ENCODE peak calls at places on chromosomes 5 and 9, in four cellular contexts. J is A549, W is HepG2, Z is K562. Q is an unnamed sample.

GRCh38 chr9:129952337-129952736 is 90.7 kb downstream of the FNBP1 start:
- DNase-seq in Z (no peak), J (no peak), W (no peak), Q (no peak)

GRCh38 chr9:133955821-133956411 is 36.2 kb downstream of the VAV2 start:
- DNase-seq in J (no peak), Z (no peak), W (no peak), Q (no peak)

GRCh38 chr5:173653822-173654523 is 37.5 kb upstream of the BOD1 start:
- DNase-seq in J (no peak), W (no peak), Z (no peak), Q (no peak)

GRCh38 chr5:150161242-150162141 is 5.1 kb upstream of the CDX1 start:
- DNase-seq in J (peak; percentile 82), W (peak; percentile 69), Z (peak; percentile 87), Q (peak; percentile 87)

GRCh38 chr5:3535414-3536211 is 60.0 kb upstream of the IRX1 start:
- DNase-seq in W (no peak), J (no peak), Z (peak; percentile 79), Q (no peak)

GRCh38 chr5:178206166-178207101 is 2.1 kb downstream of the HNRNPAB start:
- DNase-seq in Z (no peak), W (no peak), J (no peak), Q (no peak)

GRCh38 chr5:54217826-54218503 is 92.4 kb downstream of the ARL15 start:
- DNase-seq in J (peak; percentile 77), Z (peak; percentile 14), W (peak; percentile 37), Q (peak; percentile 27)

GRCh38 chr5:133289686-133290367 is 238.0 kb downstream of the HSPA4 start:
- DNase-seq in J (no peak), W (no peak), Z (no peak), Q (no peak)

GRCh38 chr5:163727028-163727427 is 221.6 kb downstream of the MAT2B start:
- DNase-seq in W (no peak), J (no peak), Z (no peak), Q (no peak)

GRCh38 chr5:147093138-147093537 is 141.7 kb upstream of the STK32A start:
- DNase-seq in W (no peak), Z (no peak), J (no peak), Q (no peak)

GRCh38 chr9:107732781-107733529 is 243.4 kb upstream of the KLF4 start:
- DNase-seq in Z (no peak), J (no peak), W (no peak), Q (peak; percentile 49)

GRCh38 chr9:80177949-80178480 is 606.2 kb downstream of the TLE4 start:
- DNase-seq in Z (no peak), W (no peak), J (no peak), Q (no peak)

GRCh38 chr5:181186902-181187499 is 18.0 kb downstream of the TRIM7 start:
- DNase-seq in Z (no peak), J (peak; percentile 67), W (no peak), Q (no peak)

GRCh38 chr9:5549671-5550650 is 39.6 kb downstream of the PDCD1LG2 start:
- DNase-seq in W (no peak), J (no peak), Z (no peak), Q (no peak)

GRCh38 chr5:142680605-142681259 is 5.2 kb downstream of the FGF1 start:
- DNase-seq in Z (no peak), W (peak; percentile 65), J (peak; percentile 75), Q (peak; percentile 53)

GRCh38 chr5:139561655-139562451 is 714 bp downstream of the UBE2D2 start:
- DNase-seq in Z (peak; percentile 69), W (no peak), J (peak; percentile 54), Q (peak; percentile 42)

GRCh38 chr5:135535420-135535819 is 344 bp downstream of the NEUROG1 start:
- DNase-seq in W (no peak), Z (no peak), J (peak; percentile 20), Q (no peak)

GRCh38 chr5:35656721-35657120 is 39.1 kb downstream of the SPEF2 start:
- DNase-seq in Z (no peak), J (no peak), W (no peak), Q (no peak)

GRCh38 chr9:84750152-84750865 is 80.8 kb downstream of the NTRK2 start:
- DNase-seq in Z (no peak), W (no peak), J (no peak), Q (no peak)

GRCh38 chr9:121935744-121936143 is 157.4 kb downstream of the TTLL11 start:
- DNase-seq in W (no peak), Z (no peak), J (no peak), Q (no peak)

GRCh38 chr9:30967484-30967883 is 1417.0 kb upstream of the ACO1 start:
- DNase-seq in W (no peak), J (peak; percentile 14), Z (no peak), Q (no peak)

GRCh38 chr5:10653751-10654400 is 90.0 kb downstream of the ANKRD33B start:
- DNase-seq in Z (no peak), W (no peak), J (no peak), Q (peak; percentile 20)

GRCh38 chr5:156402387-156402921 is 75.5 kb downstream of the SGCD start:
- DNase-seq in W (no peak), Z (no peak), J (peak; percentile 37), Q (no peak)

GRCh38 chr5:94615843-94616242 is 2.6 kb downstream of the KIAA0825 start:
- DNase-seq in J (no peak), Z (no peak), W (no peak), Q (no peak)

GRCh38 chr5:175889910-175890684 is 18.7 kb downstream of the CPLX2 start:
- DNase-seq in W (peak; percentile 79), Z (no peak), J (peak; percentile 79), Q (peak; percentile 53)
- TF ChIP-seq EP300 in W (no peak), Z (no peak), J (peak; percentile 27), Q (no peak)

DNA sequence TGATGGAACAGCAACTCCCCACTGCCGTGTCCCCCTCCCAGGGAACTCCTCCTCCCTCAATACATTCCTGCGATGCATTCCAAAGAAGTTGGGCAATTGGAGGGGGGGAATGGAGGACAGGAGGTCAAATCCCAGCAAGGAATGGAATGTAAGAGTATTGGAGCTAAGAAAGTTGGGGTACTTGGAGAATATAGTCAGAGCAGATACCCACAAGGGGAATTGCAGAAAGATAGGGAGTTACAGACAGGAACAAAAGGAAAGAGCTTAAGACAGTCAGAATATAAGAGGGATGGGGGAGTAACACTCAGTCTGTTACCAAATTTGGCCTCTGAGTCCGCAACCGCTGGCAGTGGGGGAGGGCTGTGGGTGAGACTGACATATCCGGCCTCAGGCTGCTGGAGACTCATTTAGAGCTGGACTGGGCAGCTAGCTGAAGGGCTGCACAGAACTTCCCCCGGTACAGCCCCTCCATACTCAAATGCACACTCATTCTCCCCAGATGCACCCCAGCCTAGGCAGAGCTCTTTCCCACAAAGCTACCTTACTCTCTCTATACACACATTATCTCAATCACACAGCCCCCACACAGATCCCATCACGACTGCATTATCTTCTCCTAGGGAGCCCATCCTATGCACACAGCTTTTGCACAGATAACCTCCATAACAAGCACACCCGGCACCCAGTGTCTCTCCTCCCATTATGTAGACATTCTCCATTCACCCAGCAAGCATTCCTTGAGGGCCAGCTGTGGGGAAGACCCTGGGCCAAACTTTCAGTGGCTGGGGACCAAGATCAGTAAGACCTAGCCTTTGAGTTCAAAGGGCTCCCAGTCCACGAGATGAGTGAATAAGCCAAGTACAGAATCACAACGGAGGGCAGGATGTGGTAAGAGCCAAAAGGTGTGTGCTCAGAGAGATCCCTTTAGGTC is 3.7 kb downstream of the TLN1 start:
- DNase-seq in Z (peak; percentile 62), J (peak; percentile 60), W (peak; percentile 91), Q (peak; percentile 49)
- TF ChIP-seq POLR2A in Z (peak; percentile 82), J (no peak), W (peak; percentile 54), Q (peak; percentile 30)

DNA sequence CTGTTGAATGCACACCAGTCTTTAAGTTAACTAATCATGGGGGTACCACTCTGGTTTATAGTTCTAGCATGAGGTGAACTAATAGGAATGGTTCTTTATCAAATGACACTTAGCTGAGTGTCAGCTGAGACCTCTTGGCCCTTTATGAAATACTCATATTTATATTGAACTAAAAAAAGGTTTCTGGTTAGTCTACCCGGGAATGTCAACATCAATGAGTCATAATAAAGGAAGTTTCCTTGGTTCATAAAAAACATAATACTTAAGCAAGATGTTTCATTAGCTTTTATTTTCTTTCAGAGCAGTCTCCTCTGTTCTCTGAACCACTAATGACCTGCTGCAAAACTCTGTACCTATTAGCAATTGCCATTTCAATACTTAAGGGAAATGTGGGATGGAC is 13.7 kb downstream of the DAB2 start:
- DNase-seq in W (no peak), Z (no peak), J (peak; percentile 26), Q (no peak)
- H3K27ac ChIP-seq in W (no peak overlapping the region), Z (no peak overlapping the region), J (no peak overlapping the region), Q (no peak overlapping the region)

GRCh38 chr9:36136277-36136893 is at the start of gene GLIPR2:
- DNase-seq in W (peak; percentile 18), J (peak; percentile 49), Z (peak; percentile 89), Q (peak; percentile 84)

GRCh38 chr9:36128331-36128730 is 8.2 kb upstream of the GLIPR2 start:
- DNase-seq in Z (no peak), J (no peak), W (no peak), Q (no peak)

GRCh38 chr9:36135791-36136276 is 699 bp upstream of the GLIPR2 start:
- DNase-seq in W (no peak), Z (no peak), J (no peak), Q (no peak)

GRCh38 chr9:36134761-36135505 is 1.6 kb upstream of the GLIPR2 start:
- DNase-seq in J (no peak), W (no peak), Z (no peak), Q (no peak)

GRCh38 chr9:36132081-36132480 is 4.5 kb upstream of the GLIPR2 start:
- DNase-seq in Z (no peak), W (no peak), J (no peak), Q (no peak)
- TF ChIP-seq EP300 in Z (no peak), W (no peak), J (no peak), Q (no peak)

DNA sequence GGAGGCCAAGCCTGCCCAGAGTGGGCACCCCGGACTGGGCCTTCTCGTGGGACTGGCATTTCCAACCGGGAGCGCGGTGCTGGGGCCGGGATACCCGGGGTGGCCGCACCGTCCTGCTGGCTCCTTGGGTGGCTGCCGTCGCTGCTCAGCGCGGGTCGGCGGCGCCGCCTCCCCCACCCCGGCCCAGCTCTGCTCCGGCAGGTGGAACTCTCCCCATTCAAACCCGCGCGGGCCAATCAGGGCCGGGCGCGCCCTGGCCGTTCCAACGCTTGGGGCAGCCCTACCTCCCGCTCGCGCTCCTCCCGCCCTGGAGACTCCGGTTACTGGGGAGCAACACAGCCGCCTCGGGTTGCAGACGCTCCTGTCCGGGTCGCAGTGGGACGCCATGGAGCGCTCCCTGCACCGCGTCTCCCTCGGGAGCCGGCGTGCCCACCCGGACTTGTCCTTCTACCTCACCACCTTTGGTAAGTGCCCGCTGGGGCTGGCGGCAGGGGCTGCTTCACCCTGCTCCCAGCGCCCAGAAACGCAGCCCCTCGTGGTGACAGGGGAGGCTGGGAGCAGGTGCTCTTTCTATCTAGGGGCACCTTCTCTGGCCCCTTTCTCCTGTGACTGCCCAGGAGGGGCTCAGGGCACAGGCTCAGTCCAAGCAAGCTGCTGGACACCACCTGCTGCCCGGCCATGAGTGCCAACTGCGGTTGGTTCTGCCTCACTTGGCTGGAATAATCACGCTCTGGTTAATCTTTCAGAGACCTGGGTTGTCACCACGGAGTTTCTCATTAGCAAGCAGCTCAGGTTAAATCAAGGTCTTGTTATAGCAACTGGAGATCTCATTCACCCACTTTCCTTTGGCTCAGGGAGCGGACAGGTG is at the start of gene RGS3:
- DNase-seq in W (peak; percentile 66), J (peak; percentile 68), Z (no peak), Q (peak; percentile 84)
- TF ChIP-seq POLR2A in W (peak; percentile 60), J (no peak), Z (no peak), Q (no peak)